ENCODE peak calls at places on chromosomes 2 and 18, in four cellular contexts. Q, C, U and H are unnamed samples.

GRCh38 chr2:121372082-121372481 is 87.1 kb upstream of the TFCP2L1 start:
- DNase-seq in Q (no peak), C (no peak), U (no peak), H (no peak)

GRCh38 chr2:148202237-148202636 is 181.3 kb downstream of the MBD5 start:
- DNase-seq in Q (no peak), C (no peak), U (no peak), H (no peak)

GRCh38 chr2:47907097-47907781 is 941 bp upstream of the FBXO11 start:
- DNase-seq in Q (no peak), C (no peak), U (no peak), H (no peak)

GRCh38 chr2:169765523-169765922 is 31.9 kb downstream of the KLHL23 start:
- DNase-seq in Q (peak; percentile 52), C (no peak), U (no peak), H (no peak)

GRCh38 chr18:2967357-2967756 is 45.6 kb downstream of the LPIN2 start:
- DNase-seq in Q (no peak), C (no peak), U (no peak), H (no peak)

GRCh38 chr2:121969155-121969554 is 213.7 kb downstream of the TSN start:
- DNase-seq in Q (no peak), C (no peak), U (no peak), H (no peak)

GRCh38 chr2:14759086-14759485 is 126.6 kb downstream of the LRATD1 start:
- DNase-seq in Q (no peak), C (no peak), U (no peak), H (no peak)

GRCh38 chr2:120914839-120915521 is 179.3 kb downstream of the GLI2 start:
- DNase-seq in Q (peak; percentile 61), C (no peak), U (no peak), H (no peak)

GRCh38 chr2:195592101-195592500 is 64.9 kb upstream of the SLC39A10 start:
- DNase-seq in Q (no peak), C (no peak), U (no peak), H (no peak)

GRCh38 chr2:101160454-101160853 is 9.3 kb upstream of the TBC1D8 start:
- DNase-seq in Q (no peak), C (no peak), U (no peak), H (no peak)

GRCh38 chr2:223549215-223549614 is 52.9 kb downstream of the SCG2 start:
- DNase-seq in Q (peak; percentile 24), C (no peak), U (no peak), H (no peak)

DNA sequence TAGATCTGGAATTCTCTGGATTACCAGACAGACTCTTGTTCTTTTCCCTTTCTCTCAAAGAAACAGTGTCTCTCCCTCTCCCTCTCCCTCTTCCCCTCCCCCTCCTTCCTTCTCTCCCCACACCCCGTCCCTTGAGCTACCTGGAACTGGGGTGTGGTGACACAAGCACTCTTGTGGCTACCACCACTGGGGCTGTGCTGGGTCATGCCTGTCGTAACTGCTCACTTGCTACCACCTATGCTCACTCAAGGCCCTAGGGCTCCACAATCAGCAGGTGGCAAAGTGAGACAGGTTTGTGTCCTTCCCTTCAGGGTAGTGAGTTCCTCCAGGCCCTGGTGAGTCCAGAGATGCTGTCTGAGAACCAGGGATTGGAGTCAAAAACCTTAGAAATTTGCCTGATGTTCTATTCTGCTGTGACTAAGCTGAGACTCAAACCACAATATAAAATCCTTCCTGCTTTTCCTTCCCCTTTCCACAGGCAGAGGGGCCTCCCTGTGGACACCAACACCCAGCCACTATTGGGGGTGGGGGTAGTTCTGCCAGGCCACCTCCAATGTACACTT is 70.8 kb downstream of the OXER1 start:
- DNase-seq in Q (no peak), C (no peak), U (no peak), H (no peak)
- TF ChIP-seq YY1 in Q (no peak), C (no peak), U (no peak), H (no peak)

GRCh38 chr2:45897836-45898235 is 246.4 kb downstream of the PRKCE start:
- DNase-seq in Q (no peak), C (no peak), U (no peak), H (no peak)
- TF ChIP-seq SUZ12 in Q (no peak), C (no peak), U (no peak), H (no peak)

GRCh38 chr2:241999184-241999583 is 129.7 kb downstream of the RTP5 start:
- DNase-seq in Q (no peak), C (no peak), U (no peak), H (no peak)
- TF ChIP-seq YY1 in Q (no peak), C (no peak), U (no peak), H (no peak)

GRCh38 chr2:65204461-65205230 is 23.0 kb upstream of the ACTR2 start:
- DNase-seq in Q (no peak), C (no peak), U (no peak), H (no peak)
- TF ChIP-seq SUZ12 in Q (no peak), C (no peak), U (no peak), H (no peak)

DNA sequence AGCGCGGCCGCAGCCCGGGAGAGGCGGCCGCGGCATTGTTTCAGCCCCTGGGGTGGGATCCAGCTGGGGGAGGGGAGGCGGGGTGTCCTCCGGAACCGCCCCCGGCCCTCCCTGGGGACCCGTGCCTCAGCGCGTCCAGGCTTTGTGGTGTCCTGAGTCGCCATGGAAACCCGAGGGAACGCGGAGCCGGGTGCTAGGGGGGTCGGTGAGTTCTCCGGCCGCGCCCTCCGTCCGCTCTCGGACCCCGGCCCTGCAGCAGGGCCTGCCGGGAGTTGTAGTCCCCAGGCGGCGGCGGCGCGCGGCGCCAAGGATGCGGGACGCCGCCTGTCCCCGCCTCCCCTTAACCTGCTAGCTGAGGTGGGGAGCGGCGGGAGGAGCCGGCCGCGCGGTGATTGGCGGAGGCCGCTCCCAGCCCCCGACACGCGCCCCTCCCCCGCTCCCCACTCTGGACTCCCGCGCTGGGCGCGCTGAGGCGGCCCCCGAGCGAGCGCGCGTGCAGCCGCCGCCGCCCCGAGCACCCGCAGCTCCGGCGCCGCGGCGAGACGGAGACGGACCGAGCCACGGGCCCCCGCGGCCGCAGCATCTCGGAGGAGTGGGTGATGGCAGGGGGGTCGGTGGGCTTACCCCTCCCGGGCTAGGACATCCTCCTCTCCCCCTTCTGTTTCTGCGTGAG is at the start of gene DPYSL5:
- DNase-seq in Q (no peak), C (no peak), U (peak; percentile 65), H (peak; percentile 83)
- TF ChIP-seq YY1 in Q (no peak), C (no peak), U (no peak), H (no peak)

GRCh38 chr2:10407841-10408648 is 40.1 kb downstream of the ODC1 start:
- DNase-seq in Q (peak; percentile 84), C (peak; percentile 51), U (no peak), H (peak; percentile 30)
- TF ChIP-seq SUZ12 in Q (no peak), C (no peak), U (no peak), H (no peak)

GRCh38 chr18:70377857-70378701 is 89.2 kb downstream of the SOCS6 start:
- DNase-seq in Q (peak; percentile 83), C (no peak), U (no peak), H (no peak)

GRCh38 chr18:70377317-70377799 is 88.5 kb downstream of the SOCS6 start:
- DNase-seq in Q (peak; percentile 93), C (no peak), U (no peak), H (no peak)

GRCh38 chr18:70376137-70376913 is 87.5 kb downstream of the SOCS6 start:
- DNase-seq in Q (peak; percentile 73), C (no peak), U (no peak), H (no peak)

GRCh38 chr18:70374154-70374553 is 85.3 kb downstream of the SOCS6 start:
- DNase-seq in Q (no peak), C (no peak), U (no peak), H (no peak)

GRCh38 chr18:70376914-70377258 is 88.0 kb downstream of the SOCS6 start:
- DNase-seq in Q (peak; percentile 100), C (no peak), U (no peak), H (no peak)
- TF ChIP-seq YY1 in Q (peak; percentile 24), C (no peak), U (no peak), H (no peak)

GRCh38 chr2:219428469-219428868 is 6.2 kb upstream of the SPEG start:
- DNase-seq in Q (no peak), C (no peak), U (no peak), H (no peak)

GRCh38 chr2:219429958-219430586 is 4.6 kb upstream of the SPEG start:
- DNase-seq in Q (no peak), C (no peak), U (no peak), H (no peak)

GRCh38 chr2:219434468-219434717 is 250 bp upstream of the SPEG start:
- DNase-seq in Q (no peak), C (no peak), U (no peak), H (no peak)

GRCh38 chr2:219433666-219434467 is 776 bp upstream of the SPEG start:
- DNase-seq in Q (peak; percentile 35), C (no peak), U (peak; percentile 63), H (peak; percentile 87)

DNA sequence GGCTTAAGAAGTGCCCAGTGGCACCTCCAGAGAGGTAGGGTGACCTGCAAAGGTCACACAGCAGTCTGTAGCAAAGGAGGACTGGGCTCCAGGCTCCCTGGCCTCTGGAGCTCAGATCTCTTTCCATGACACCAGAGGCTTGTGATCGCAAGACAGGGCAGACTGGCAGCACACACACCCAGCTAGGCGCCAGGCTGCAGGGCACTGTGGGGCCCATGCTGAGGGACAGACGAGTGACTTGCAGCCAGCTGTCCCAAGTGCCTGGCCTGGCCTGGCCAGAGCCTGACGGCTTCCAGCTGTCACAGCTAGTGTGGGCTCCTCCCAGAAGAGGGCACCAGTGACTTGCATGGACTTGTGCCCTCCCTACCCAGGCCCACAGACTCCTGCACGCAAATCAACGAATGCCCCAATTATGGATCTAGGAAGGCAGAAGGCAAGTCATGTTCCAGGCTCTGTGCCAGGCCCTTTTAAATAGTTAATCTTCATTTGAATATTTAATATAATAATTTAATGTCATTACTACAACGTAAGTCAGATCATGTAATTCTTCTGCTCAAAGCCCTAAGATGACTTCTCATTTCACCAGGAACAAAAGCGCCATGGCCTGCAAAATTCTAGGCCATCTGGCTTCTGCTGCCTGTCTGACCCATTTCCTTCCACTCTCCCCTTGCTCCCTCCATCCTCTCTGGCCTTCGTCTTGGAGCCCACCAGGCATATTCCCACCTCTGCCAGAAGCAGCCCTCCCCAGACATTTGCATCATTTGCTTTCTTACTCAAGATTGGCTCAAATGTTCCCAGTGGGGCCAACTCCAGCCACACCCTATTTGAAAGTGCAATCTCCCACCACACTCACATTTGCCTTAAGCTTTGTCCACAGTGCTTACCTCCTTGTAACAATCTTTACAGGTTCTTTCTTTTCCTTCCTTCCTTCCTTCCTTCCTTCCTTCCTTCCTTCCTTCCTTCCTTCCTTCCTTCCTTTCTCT is 3.7 kb upstream of the SPEG start:
- DNase-seq in Q (peak; percentile 21), C (no peak), U (no peak), H (no peak)
- TF ChIP-seq SUZ12 in Q (no peak), C (no peak), U (no peak), H (no peak)